ENCODE peak calls at places on chromosomes 7 and 10, in seven cellular contexts. C is left ventricle myocardium inferior, F is breast epithelium, U is cardiac fibroblast, P is lower lobe of right lung, J is upper lobe of left lung, R is heart left ventricle. K is an unnamed sample.

GRCh38 chr10:132179551-132180392 is 7.0 kb upstream of the DPYSL4 start:
- DNase-seq in U (no peak), F (no peak), R (no peak), P (no peak), C (no peak), J (no peak), K (no peak)

GRCh38 chr7:39605087-39605486 is 18.3 kb upstream of the RALA start:
- DNase-seq in U (no peak), P (no peak), C (no peak), F (no peak), J (no peak), R (no peak), K (no peak)

GRCh38 chr10:78404296-78404695 is 370.6 kb downstream of the RPS24 start:
- DNase-seq in P (no peak), F (no peak), U (no peak), J (peak), R (peak), C (no peak), K (no peak)

GRCh38 chr7:27922907-27923306 is 182.9 kb downstream of the TAX1BP1 start:
- DNase-seq in C (no peak), F (no peak), U (no peak), J (no peak), R (no peak), P (no peak), K (no peak)

GRCh38 chr10:32938554-32939061 is 19.4 kb downstream of the ITGB1 start:
- DNase-seq in F (no peak), R (peak), P (no peak), U (no peak), C (peak), J (peak), K (no peak)

GRCh38 chr10:75959209-75959608 is 527.8 kb downstream of the LRMDA start:
- DNase-seq in P (no peak), R (no peak), F (no peak), U (peak), C (no peak), J (no peak), K (peak)

GRCh38 chr7:923108-924041 is 31.1 kb downstream of the ADAP1 start:
- DNase-seq in J (peak), C (peak), R (peak), P (peak), U (peak), F (peak), K (peak)

GRCh38 chr10:48946891-48947500 is 7.4 kb upstream of the LRRC18 start:
- DNase-seq in U (peak), R (no peak), P (no peak), C (no peak), J (no peak), F (no peak), K (peak)

GRCh38 chr10:52561322-52561721 is 211.3 kb downstream of the MBL2 start:
- DNase-seq in C (no peak), F (no peak), J (no peak), U (no peak), R (no peak), P (no peak), K (no peak)

GRCh38 chr10:1166101-1166827 is 110.1 kb downstream of the WDR37 start:
- DNase-seq in P (no peak), R (no peak), J (no peak), U (no peak), F (peak), C (no peak), K (no peak)

GRCh38 chr10:110457851-110458582 is 39.7 kb upstream of the DUSP5 start:
- DNase-seq in J (peak), P (no peak), R (no peak), C (no peak), U (no peak), F (no peak), K (no peak)

GRCh38 chr10:33306126-33306525 is 28.3 kb downstream of the NRP1 start:
- DNase-seq in J (no peak), C (no peak), P (no peak), R (no peak), U (peak), F (no peak), K (peak)

GRCh38 chr10:29949411-29950011 is 109.9 kb downstream of the JCAD start:
- DNase-seq in P (no peak), F (no peak), U (peak), R (no peak), C (no peak), J (no peak), K (peak)

GRCh38 chr10:24513155-24513554 is 210.5 kb downstream of the ARHGAP21 start:
- DNase-seq in F (no peak), C (no peak), U (peak), R (no peak), J (no peak), P (no peak), K (peak)

GRCh38 chr7:12431886-12432285 is 28.2 kb upstream of the VWDE start:
- DNase-seq in P (no peak), U (no peak), C (no peak), J (no peak), F (no peak), R (no peak), K (no peak)

GRCh38 chr7:17406756-17407155 is 108.3 kb downstream of the AHR start:
- DNase-seq in C (no peak), R (no peak), F (no peak), U (no peak), P (no peak), J (peak), K (peak)

GRCh38 chr7:34949356-34949755 is 87.9 kb downstream of the DPY19L1 start:
- DNase-seq in R (no peak), P (no peak), C (no peak), J (no peak), F (no peak), U (peak), K (peak)

GRCh38 chr7:27875832-27876231 is 135.9 kb downstream of the TAX1BP1 start:
- DNase-seq in P (no peak), R (no peak), J (no peak), U (no peak), F (no peak), C (no peak), K (no peak)

GRCh38 chr7:69067397-69067796 is 530.9 kb upstream of the AUTS2 start:
- DNase-seq in P (peak), C (no peak), J (peak), U (peak), F (peak), R (no peak), K (peak)

GRCh38 chr7:70494977-70495376 is 637.0 kb upstream of the GALNT17 start:
- DNase-seq in C (no peak), J (no peak), F (no peak), R (no peak), P (no peak), U (no peak), K (no peak)

GRCh38 chr7:151758994-151759540 is 117.8 kb downstream of the PRKAG2 start:
- DNase-seq in C (no peak), J (no peak), R (no peak), P (no peak), F (no peak), U (no peak), K (no peak)

GRCh38 chr10:12487366-12487765 is 138.0 kb downstream of the CAMK1D start:
- DNase-seq in C (no peak), F (no peak), P (no peak), J (no peak), U (no peak), R (no peak), K (no peak)

GRCh38 chr10:12483996-12484944 is 134.9 kb downstream of the CAMK1D start:
- DNase-seq in U (no peak), R (no peak), P (no peak), C (no peak), J (no peak), F (no peak), K (no peak)

GRCh38 chr10:12482586-12482985 is 133.2 kb downstream of the CAMK1D start:
- DNase-seq in C (no peak), U (no peak), R (no peak), F (no peak), J (no peak), P (no peak), K (peak)

GRCh38 chr10:12481956-12482355 is 132.6 kb downstream of the CAMK1D start:
- DNase-seq in J (no peak), F (no peak), R (no peak), U (no peak), C (no peak), P (no peak), K (no peak)

DNA sequence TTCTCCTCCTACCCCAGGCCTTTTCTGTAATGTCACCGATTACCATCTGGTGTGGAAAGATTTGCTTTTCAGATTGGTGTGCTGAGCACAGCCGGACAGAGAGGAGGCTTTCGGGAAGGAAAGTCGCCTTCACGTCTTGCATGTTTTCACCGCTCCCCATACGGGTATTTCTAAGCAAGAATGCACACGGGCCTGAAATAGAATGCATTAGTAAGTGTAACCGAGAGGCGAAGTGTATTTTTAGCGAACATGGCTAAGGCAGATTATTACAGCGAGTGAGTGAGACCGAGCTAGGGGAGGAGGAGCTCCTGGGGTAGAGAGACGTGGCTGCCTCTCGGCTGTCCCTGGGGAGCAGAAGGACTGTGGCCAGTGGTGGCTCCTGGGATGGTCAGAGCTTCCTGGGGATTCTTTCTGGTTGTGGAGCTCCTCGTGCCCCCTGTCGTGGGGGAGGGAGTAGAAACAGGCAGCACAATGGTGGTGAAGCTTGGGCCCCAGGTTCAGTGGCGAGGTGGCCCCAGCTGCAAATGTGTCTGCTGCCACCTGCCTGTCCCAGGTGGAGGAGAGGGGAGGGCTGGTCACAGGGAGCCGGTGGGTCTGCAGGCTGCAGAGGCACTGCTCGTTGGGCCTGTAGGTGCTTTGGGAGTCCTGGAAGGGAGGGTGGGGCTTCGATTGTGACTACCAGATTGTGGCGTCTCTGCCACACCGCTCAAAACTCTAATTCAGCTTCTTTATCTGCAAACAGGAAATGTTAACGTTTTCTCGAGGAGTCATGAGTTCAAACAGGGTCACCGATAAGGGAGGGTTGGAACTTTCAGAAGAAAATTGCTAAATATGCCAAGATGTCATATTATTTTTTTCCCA is 135.8 kb downstream of the CAMK1D start:
- DNase-seq in C (peak), J (no peak), U (no peak), P (no peak), R (peak), F (no peak), K (no peak)
- TF ChIP-seq CTCF in C (peak), J (no peak), U (no peak), P (no peak), R (no peak), F (no peak), K (no peak)

GRCh38 chr7:31314781-31315180 is 25.7 kb downstream of the NEUROD6 start:
- DNase-seq in J (no peak), U (no peak), P (no peak), F (no peak), C (no peak), R (no peak), K (no peak)
- H3K4me3 ChIP-seq in J (no peak), U (no peak), P (no peak), F (no peak), C (no peak), R (no peak), K (no peak)

GRCh38 chr10:133336131-133337078 is at the start of gene CALY:
- DNase-seq in J (peak), C (no peak), P (peak), U (no peak), F (no peak), R (no peak), K (no peak)
- TF ChIP-seq CTCF in J (no peak), C (no peak), P (no peak), U (no peak), F (no peak), R (no peak), K (no peak)

GRCh38 chr10:117175901-117176534 is 21.3 kb upstream of the KCNK18 start:
- DNase-seq in P (peak), J (peak), F (no peak), C (peak), R (peak), U (peak), K (peak)
- H3K4me3 ChIP-seq in P (peak), J (no peak), F (peak), C (peak), R (peak), U (no peak), K (peak)

DNA sequence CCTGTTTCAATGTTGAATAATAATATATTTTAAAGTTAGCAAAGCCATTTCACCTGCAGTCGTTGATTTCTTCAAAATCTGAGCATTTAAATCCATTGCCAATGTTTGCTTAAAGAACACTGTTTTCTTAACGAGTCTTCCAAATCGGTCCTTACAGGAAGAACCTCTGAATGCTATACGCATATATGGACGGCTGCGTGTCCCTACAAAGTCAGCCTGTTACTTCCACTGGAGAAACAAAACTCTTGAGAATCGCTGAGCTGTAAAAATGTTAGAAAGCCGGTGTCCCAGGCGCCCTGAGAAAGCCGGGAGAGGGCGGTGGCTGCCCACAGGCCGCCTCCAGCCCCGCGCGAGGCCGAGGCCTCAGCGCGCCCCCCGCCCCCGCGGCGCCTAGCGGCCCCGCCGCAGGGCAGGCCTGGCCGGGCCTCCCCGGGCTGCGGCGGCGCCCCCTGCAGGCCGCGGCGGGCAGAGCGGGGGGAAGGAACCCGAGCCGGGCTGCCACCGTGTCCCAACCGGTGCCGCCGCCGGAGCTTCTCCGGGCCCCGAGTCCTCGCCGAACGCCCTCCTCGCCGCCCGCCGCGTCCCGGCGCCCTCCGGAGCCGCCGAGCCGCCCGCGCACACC is at the start of gene FHIP2A:
- DNase-seq in C (peak), R (peak), U (peak), J (peak), P (peak), F (peak), K (peak)
- TF ChIP-seq CTCF in C (peak), R (peak), U (peak), J (peak), P (peak), F (no peak), K (peak)

GRCh38 chr7:158176561-158177173 is 411.0 kb downstream of the PTPRN2 start:
- DNase-seq in P (no peak), R (no peak), C (no peak), J (no peak), U (no peak), F (no peak), K (no peak)
- H3K4me3 ChIP-seq in P (no peak), R (no peak), C (no peak), J (no peak), U (no peak), F (no peak), K (no peak)

DNA sequence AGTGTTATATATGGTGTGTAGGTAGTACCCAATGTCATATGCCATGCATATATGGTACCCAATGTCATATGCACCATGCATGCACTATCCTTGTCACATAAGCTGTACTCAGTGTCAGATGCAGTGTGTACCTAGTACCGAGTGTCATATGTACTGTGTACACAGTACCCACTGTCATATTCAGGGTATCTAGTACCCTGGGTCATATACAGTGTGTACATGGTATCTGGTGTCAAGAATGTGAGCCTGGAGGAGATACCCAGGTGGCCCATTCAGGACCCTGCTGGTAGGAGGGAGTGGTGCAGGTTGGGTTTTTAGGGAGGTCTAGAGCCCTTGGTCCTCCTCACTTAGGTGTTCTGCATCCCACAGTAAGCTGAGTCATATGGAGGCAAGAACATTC is 1.8 kb downstream of the ZMYND11 start:
- DNase-seq in F (no peak), C (no peak), U (no peak), R (no peak), P (no peak), J (no peak), K (peak)
- TF ChIP-seq CTCF in F (peak), C (peak), U (peak), R (no peak), P (peak), J (peak), K (peak)

DNA sequence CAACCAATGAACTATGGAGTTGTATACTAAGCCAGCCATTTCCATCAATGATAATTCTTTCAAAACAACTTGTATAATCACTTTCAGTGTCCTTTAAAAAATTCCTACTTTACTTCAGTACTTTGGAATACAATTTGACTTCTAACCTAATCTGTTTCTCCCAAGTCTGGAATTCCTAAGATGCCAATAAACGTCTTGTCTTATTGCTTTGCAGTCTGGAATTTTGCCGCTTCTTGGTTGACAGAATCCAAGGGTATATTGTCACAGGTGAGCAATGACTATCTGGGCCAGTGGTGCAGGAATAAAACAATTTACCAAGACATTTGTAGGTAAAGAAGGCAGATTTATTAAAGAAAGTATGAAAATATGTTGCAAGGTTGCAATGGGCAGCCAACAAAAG is 21.8 kb downstream of the RP9 start:
- DNase-seq in C (no peak), U (no peak), R (no peak), F (no peak), P (no peak), J (no peak), K (no peak)
- H3K4me3 ChIP-seq in C (no peak), U (no peak), R (no peak), F (no peak), P (no peak), J (no peak), K (no peak)